ENCODE peak calls at places on chromosomes 4 and X, in nine cellular contexts. One of them, this sample, is unnamed.

GRCh38 chr4:110596431-110596830 is 26.4 kb downstream of the PITX2 start:
- DNase-seq in GM06990: no peak
- DNase-seq in fibroblast of lung: no peak
- DNase-seq in coronary artery: no peak
- DNase-seq in activated CD8-positive, alpha-beta T cell treated with anti-CD3 and anti-CD28 coated beads for 36 hours: no peak
- DNase-seq in uterus: no peak
- DNase-seq in dorsolateral prefrontal cortex: no peak
- DNase-seq in epithelial cell of proximal tubule: no peak
- DNase-seq in breast epithelium: no peak
- DNase-seq in this sample: no peak

GRCh38 chr4:47533689-47534347 is 48.7 kb downstream of the ATP10D start:
- DNase-seq in breast epithelium: no peak
- DNase-seq in fibroblast of lung: no peak
- DNase-seq in activated CD8-positive, alpha-beta T cell treated with anti-CD3 and anti-CD28 coated beads for 36 hours: peak; percentile 45
- DNase-seq in epithelial cell of proximal tubule: no peak
- DNase-seq in coronary artery: no peak
- DNase-seq in uterus: no peak
- DNase-seq in dorsolateral prefrontal cortex: no peak
- DNase-seq in GM06990: no peak
- DNase-seq in this sample: no peak

GRCh38 chr4:165626316-165626715 is 246.7 kb upstream of the TLL1 start:
- DNase-seq in activated CD8-positive, alpha-beta T cell treated with anti-CD3 and anti-CD28 coated beads for 36 hours: no peak
- DNase-seq in fibroblast of lung: no peak
- DNase-seq in uterus: no peak
- DNase-seq in breast epithelium: no peak
- DNase-seq in epithelial cell of proximal tubule: no peak
- DNase-seq in dorsolateral prefrontal cortex: no peak
- DNase-seq in GM06990: no peak
- DNase-seq in coronary artery: no peak
- DNase-seq in this sample: no peak

GRCh38 chr4:169313732-169314131 is 43.0 kb upstream of the SH3RF1 start:
- DNase-seq in GM06990: no peak
- DNase-seq in uterus: no peak
- DNase-seq in epithelial cell of proximal tubule: no peak
- DNase-seq in coronary artery: no peak
- DNase-seq in breast epithelium: no peak
- DNase-seq in activated CD8-positive, alpha-beta T cell treated with anti-CD3 and anti-CD28 coated beads for 36 hours: no peak
- DNase-seq in dorsolateral prefrontal cortex: no peak
- DNase-seq in fibroblast of lung: no peak
- DNase-seq in this sample: peak; percentile 53

GRCh38 chr4:42638993-42639392 is 17.9 kb downstream of the ATP8A1 start:
- DNase-seq in breast epithelium: no peak
- DNase-seq in activated CD8-positive, alpha-beta T cell treated with anti-CD3 and anti-CD28 coated beads for 36 hours: peak; percentile 67
- DNase-seq in uterus: no peak
- DNase-seq in GM06990: peak; percentile 73
- DNase-seq in coronary artery: no peak
- DNase-seq in dorsolateral prefrontal cortex: no peak
- DNase-seq in epithelial cell of proximal tubule: no peak
- DNase-seq in fibroblast of lung: no peak
- DNase-seq in this sample: no peak

GRCh38 chr4:784401-785331 is 41.3 kb downstream of the CPLX1 start:
- DNase-seq in coronary artery: no peak
- DNase-seq in breast epithelium: no peak
- DNase-seq in fibroblast of lung: no peak
- DNase-seq in uterus: no peak
- DNase-seq in GM06990: no peak
- DNase-seq in activated CD8-positive, alpha-beta T cell treated with anti-CD3 and anti-CD28 coated beads for 36 hours: no peak
- DNase-seq in epithelial cell of proximal tubule: no peak
- DNase-seq in dorsolateral prefrontal cortex: no peak
- DNase-seq in this sample: no peak

GRCh38 chr4:169311643-169312365 is 41.0 kb upstream of the SH3RF1 start:
- DNase-seq in fibroblast of lung: peak; percentile 62
- DNase-seq in dorsolateral prefrontal cortex: no peak
- DNase-seq in coronary artery: no peak
- DNase-seq in activated CD8-positive, alpha-beta T cell treated with anti-CD3 and anti-CD28 coated beads for 36 hours: peak; percentile 5
- DNase-seq in GM06990: no peak
- DNase-seq in uterus: no peak
- DNase-seq in breast epithelium: no peak
- DNase-seq in epithelial cell of proximal tubule: no peak
- DNase-seq in this sample: peak; percentile 22

GRCh38 chr4:44425614-44426208 is 22.9 kb downstream of the KCTD8 start:
- DNase-seq in dorsolateral prefrontal cortex: peak; percentile 45
- DNase-seq in coronary artery: no peak
- DNase-seq in fibroblast of lung: peak; percentile 4
- DNase-seq in GM06990: no peak
- DNase-seq in epithelial cell of proximal tubule: no peak
- DNase-seq in uterus: no peak
- DNase-seq in activated CD8-positive, alpha-beta T cell treated with anti-CD3 and anti-CD28 coated beads for 36 hours: no peak
- DNase-seq in breast epithelium: no peak
- DNase-seq in this sample: no peak

GRCh38 chr4:52545099-52546069 is 113.7 kb downstream of the USP46 start:
- DNase-seq in fibroblast of lung: peak; percentile 71
- DNase-seq in coronary artery: peak; percentile 79
- DNase-seq in dorsolateral prefrontal cortex: peak; percentile 61
- DNase-seq in uterus: peak; percentile 75
- DNase-seq in breast epithelium: peak; percentile 80
- DNase-seq in epithelial cell of proximal tubule: no peak
- DNase-seq in activated CD8-positive, alpha-beta T cell treated with anti-CD3 and anti-CD28 coated beads for 36 hours: peak; percentile 62
- DNase-seq in GM06990: peak; percentile 12
- DNase-seq in this sample: peak; percentile 49

GRCh38 chr4:139933541-139933940 is 220.4 kb downstream of the MAML3 start:
- DNase-seq in dorsolateral prefrontal cortex: no peak
- DNase-seq in fibroblast of lung: no peak
- DNase-seq in epithelial cell of proximal tubule: peak; percentile 77
- DNase-seq in GM06990: no peak
- DNase-seq in breast epithelium: no peak
- DNase-seq in uterus: no peak
- DNase-seq in activated CD8-positive, alpha-beta T cell treated with anti-CD3 and anti-CD28 coated beads for 36 hours: no peak
- DNase-seq in coronary artery: no peak
- DNase-seq in this sample: no peak

GRCh38 chr4:112312610-112313239 is 15.6 kb downstream of the ALPK1 start:
- DNase-seq in coronary artery: no peak
- DNase-seq in fibroblast of lung: no peak
- DNase-seq in activated CD8-positive, alpha-beta T cell treated with anti-CD3 and anti-CD28 coated beads for 36 hours: no peak
- DNase-seq in uterus: no peak
- DNase-seq in breast epithelium: no peak
- DNase-seq in epithelial cell of proximal tubule: no peak
- DNase-seq in GM06990: peak; percentile 79
- DNase-seq in dorsolateral prefrontal cortex: no peak
- DNase-seq in this sample: no peak

GRCh38 chr4:70197842-70198241 is 2.3 kb downstream of the ODAM start:
- DNase-seq in dorsolateral prefrontal cortex: no peak
- DNase-seq in fibroblast of lung: no peak
- DNase-seq in uterus: no peak
- DNase-seq in coronary artery: no peak
- DNase-seq in GM06990: no peak
- DNase-seq in activated CD8-positive, alpha-beta T cell treated with anti-CD3 and anti-CD28 coated beads for 36 hours: no peak
- DNase-seq in epithelial cell of proximal tubule: no peak
- DNase-seq in breast epithelium: no peak
- DNase-seq in this sample: no peak

GRCh38 chrX:17024896-17025295 is 78.4 kb downstream of the REPS2 start:
- DNase-seq in dorsolateral prefrontal cortex: no peak
- DNase-seq in coronary artery: no peak
- DNase-seq in epithelial cell of proximal tubule: no peak
- DNase-seq in activated CD8-positive, alpha-beta T cell treated with anti-CD3 and anti-CD28 coated beads for 36 hours: no peak
- DNase-seq in uterus: no peak
- DNase-seq in GM06990: no peak
- DNase-seq in fibroblast of lung: peak; percentile 34
- DNase-seq in breast epithelium: no peak
- DNase-seq in this sample: no peak

GRCh38 chr4:78953231-78953630 is 14.0 kb upstream of the PAQR3 start:
- DNase-seq in fibroblast of lung: no peak
- DNase-seq in GM06990: no peak
- DNase-seq in coronary artery: no peak
- DNase-seq in dorsolateral prefrontal cortex: no peak
- DNase-seq in activated CD8-positive, alpha-beta T cell treated with anti-CD3 and anti-CD28 coated beads for 36 hours: no peak
- DNase-seq in uterus: no peak
- DNase-seq in breast epithelium: no peak
- DNase-seq in epithelial cell of proximal tubule: no peak
- DNase-seq in this sample: no peak

GRCh38 chr4:78951862-78952472 is 12.7 kb upstream of the PAQR3 start:
- DNase-seq in coronary artery: no peak
- DNase-seq in epithelial cell of proximal tubule: no peak
- DNase-seq in GM06990: no peak
- DNase-seq in dorsolateral prefrontal cortex: no peak
- DNase-seq in fibroblast of lung: peak; percentile 60
- DNase-seq in breast epithelium: no peak
- DNase-seq in activated CD8-positive, alpha-beta T cell treated with anti-CD3 and anti-CD28 coated beads for 36 hours: peak; percentile 26
- DNase-seq in uterus: no peak
- DNase-seq in this sample: peak; percentile 23

GRCh38 chr4:78949735-78950134 is 10.5 kb upstream of the PAQR3 start:
- DNase-seq in dorsolateral prefrontal cortex: no peak
- DNase-seq in fibroblast of lung: peak; percentile 42
- DNase-seq in activated CD8-positive, alpha-beta T cell treated with anti-CD3 and anti-CD28 coated beads for 36 hours: no peak
- DNase-seq in GM06990: no peak
- DNase-seq in breast epithelium: no peak
- DNase-seq in epithelial cell of proximal tubule: no peak
- DNase-seq in coronary artery: no peak
- DNase-seq in uterus: no peak
- DNase-seq in this sample: no peak

GRCh38 chr4:78956979-78957378 is 17.7 kb upstream of the PAQR3 start:
- DNase-seq in dorsolateral prefrontal cortex: no peak
- DNase-seq in activated CD8-positive, alpha-beta T cell treated with anti-CD3 and anti-CD28 coated beads for 36 hours: no peak
- DNase-seq in uterus: no peak
- DNase-seq in breast epithelium: no peak
- DNase-seq in epithelial cell of proximal tubule: no peak
- DNase-seq in fibroblast of lung: no peak
- DNase-seq in coronary artery: no peak
- DNase-seq in GM06990: no peak
- DNase-seq in this sample: no peak

DNA sequence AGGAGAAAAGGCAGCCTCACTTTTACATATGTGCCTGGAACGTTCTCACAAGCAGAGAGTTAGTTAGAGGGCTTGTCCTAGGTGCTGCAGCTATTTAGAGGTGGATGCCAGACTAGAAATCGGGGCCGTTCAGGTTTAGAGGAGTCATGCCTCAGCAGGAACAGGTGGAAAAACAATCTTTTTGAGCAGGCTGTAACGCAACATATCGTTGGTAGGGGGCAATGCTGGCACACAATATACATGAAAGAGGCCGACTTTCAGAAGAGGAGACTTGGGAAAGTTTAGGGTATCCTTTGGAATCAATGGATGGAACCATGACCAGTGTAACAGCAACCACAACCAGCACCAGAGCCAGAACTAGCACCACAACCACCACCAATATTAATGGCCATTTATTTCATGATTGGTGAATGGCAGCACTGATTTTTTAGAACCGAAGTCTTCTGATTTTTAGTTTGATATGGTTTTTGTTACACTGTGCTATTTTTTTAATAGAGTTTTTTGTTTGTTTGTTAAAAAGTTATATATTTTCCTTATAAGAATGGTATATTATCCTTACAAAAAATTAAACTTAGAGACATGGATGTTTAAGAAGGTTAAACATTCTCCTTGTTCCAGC is 14.9 kb upstream of the PAQR3 start:
- DNase-seq in activated CD8-positive, alpha-beta T cell treated with anti-CD3 and anti-CD28 coated beads for 36 hours: peak; percentile 13
- DNase-seq in fibroblast of lung: peak; percentile 36
- DNase-seq in dorsolateral prefrontal cortex: no peak
- DNase-seq in uterus: no peak
- DNase-seq in breast epithelium: no peak
- DNase-seq in coronary artery: no peak
- DNase-seq in epithelial cell of proximal tubule: no peak
- DNase-seq in GM06990: no peak
- DNase-seq in this sample: no peak
- TF ChIP-seq CTCF in activated CD8-positive, alpha-beta T cell treated with anti-CD3 and anti-CD28 coated beads for 36 hours: peak; percentile 50
- TF ChIP-seq CTCF in fibroblast of lung: peak; percentile 54
- TF ChIP-seq CTCF in dorsolateral prefrontal cortex: peak; percentile 27
- TF ChIP-seq CTCF in uterus: peak; percentile 32
- TF ChIP-seq CTCF in breast epithelium: peak; percentile 8
- TF ChIP-seq CTCF in coronary artery: no peak
- TF ChIP-seq CTCF in epithelial cell of proximal tubule: peak; percentile 59
- TF ChIP-seq CTCF in GM06990: peak; percentile 38
- TF ChIP-seq CTCF in this sample: no peak

DNA sequence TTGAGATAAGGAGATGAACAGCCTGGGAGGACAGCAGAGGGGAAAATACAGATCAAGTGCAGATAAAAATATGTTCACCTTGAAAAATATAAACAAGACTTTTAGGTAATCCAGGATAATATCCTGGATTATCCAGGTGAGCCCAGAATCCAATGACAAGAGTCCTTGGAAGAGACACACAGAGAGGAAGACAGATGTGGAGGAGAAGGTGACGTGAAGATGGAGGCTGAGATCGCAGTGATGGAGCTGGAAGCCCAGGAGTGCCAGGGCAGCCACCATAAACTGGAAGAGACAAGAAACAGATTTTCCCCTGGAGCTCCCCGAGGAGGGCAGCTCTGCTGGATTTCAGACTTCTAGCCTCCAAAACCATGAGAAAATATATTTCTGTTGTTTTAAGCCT is 230.7 kb downstream of the UNC5C start:
- DNase-seq in uterus: no peak
- DNase-seq in dorsolateral prefrontal cortex: no peak
- DNase-seq in epithelial cell of proximal tubule: no peak
- DNase-seq in activated CD8-positive, alpha-beta T cell treated with anti-CD3 and anti-CD28 coated beads for 36 hours: no peak
- DNase-seq in breast epithelium: no peak
- DNase-seq in fibroblast of lung: no peak
- DNase-seq in GM06990: no peak
- DNase-seq in coronary artery: no peak
- DNase-seq in this sample: no peak
- TF ChIP-seq CTCF in uterus: no peak
- TF ChIP-seq CTCF in dorsolateral prefrontal cortex: no peak
- TF ChIP-seq CTCF in epithelial cell of proximal tubule: no peak
- TF ChIP-seq CTCF in activated CD8-positive, alpha-beta T cell treated with anti-CD3 and anti-CD28 coated beads for 36 hours: no peak
- TF ChIP-seq CTCF in breast epithelium: no peak
- TF ChIP-seq CTCF in fibroblast of lung: no peak
- TF ChIP-seq CTCF in GM06990: no peak
- TF ChIP-seq CTCF in coronary artery: no peak
- TF ChIP-seq CTCF in this sample: no peak

DNA sequence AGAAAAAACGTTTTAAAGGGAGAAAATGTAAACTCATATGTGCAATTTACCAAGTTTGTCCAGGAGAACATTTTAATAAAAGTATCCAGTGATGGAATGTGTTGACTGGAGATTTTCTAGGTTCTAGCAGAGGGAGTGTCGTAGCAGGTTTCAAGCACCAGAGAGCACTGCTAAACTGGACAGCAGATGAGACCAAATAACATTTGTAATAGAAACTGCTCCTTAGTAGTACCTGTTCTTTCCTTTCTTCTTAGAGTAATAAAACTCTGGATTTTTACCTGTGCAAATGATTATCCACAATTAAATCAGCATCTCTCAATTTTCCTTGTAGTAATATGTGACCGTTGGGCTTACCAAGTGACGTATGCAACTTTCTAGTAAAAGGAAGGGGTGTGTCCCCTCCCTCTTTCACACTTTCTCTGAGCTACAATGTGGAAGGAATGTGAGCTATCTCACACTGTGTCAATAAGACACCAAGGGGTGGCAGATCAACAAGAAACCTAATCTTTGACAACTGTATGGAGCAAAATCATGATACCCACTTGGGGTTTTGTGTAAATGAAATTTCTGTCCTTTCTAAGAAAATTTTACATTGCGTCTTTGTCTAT is 9.5 kb downstream of the HPGDS start:
- DNase-seq in dorsolateral prefrontal cortex: no peak
- DNase-seq in activated CD8-positive, alpha-beta T cell treated with anti-CD3 and anti-CD28 coated beads for 36 hours: no peak
- DNase-seq in uterus: no peak
- DNase-seq in breast epithelium: no peak
- DNase-seq in epithelial cell of proximal tubule: no peak
- DNase-seq in GM06990: no peak
- DNase-seq in coronary artery: no peak
- DNase-seq in fibroblast of lung: no peak
- DNase-seq in this sample: no peak
- TF ChIP-seq CTCF in dorsolateral prefrontal cortex: no peak
- TF ChIP-seq CTCF in activated CD8-positive, alpha-beta T cell treated with anti-CD3 and anti-CD28 coated beads for 36 hours: no peak
- TF ChIP-seq CTCF in uterus: peak; percentile 12
- TF ChIP-seq CTCF in breast epithelium: no peak
- TF ChIP-seq CTCF in epithelial cell of proximal tubule: peak; percentile 40
- TF ChIP-seq CTCF in GM06990: no peak
- TF ChIP-seq CTCF in coronary artery: no peak
- TF ChIP-seq CTCF in fibroblast of lung: no peak
- TF ChIP-seq CTCF in this sample: no peak

GRCh38 chrX:148552775-148553174 is 52.4 kb downstream of the AFF2 start:
- DNase-seq in breast epithelium: no peak
- DNase-seq in uterus: no peak
- DNase-seq in coronary artery: no peak
- DNase-seq in GM06990: no peak
- DNase-seq in epithelial cell of proximal tubule: no peak
- DNase-seq in dorsolateral prefrontal cortex: no peak
- DNase-seq in activated CD8-positive, alpha-beta T cell treated with anti-CD3 and anti-CD28 coated beads for 36 hours: no peak
- DNase-seq in fibroblast of lung: no peak
- DNase-seq in this sample: no peak
- TF ChIP-seq CTCF in breast epithelium: no peak
- TF ChIP-seq CTCF in uterus: no peak
- TF ChIP-seq CTCF in coronary artery: no peak
- TF ChIP-seq CTCF in GM06990: peak; percentile 16
- TF ChIP-seq CTCF in epithelial cell of proximal tubule: peak; percentile 29
- TF ChIP-seq CTCF in dorsolateral prefrontal cortex: no peak
- TF ChIP-seq CTCF in activated CD8-positive, alpha-beta T cell treated with anti-CD3 and anti-CD28 coated beads for 36 hours: peak; percentile 16
- TF ChIP-seq CTCF in fibroblast of lung: peak; percentile 25
- TF ChIP-seq CTCF in this sample: peak; percentile 23